ENCODE peak calls at places on chromosomes 6 and 20, in four cellular contexts. F is IMR-90, W is ovary, S is brain microvascular endothelial cell. M is an unnamed sample.

GRCh38 chr6:109076421-109076820 is 18.2 kb downstream of the SESN1 start:
- DNase-seq in F (no peak), W (no peak), S (no peak), M (no peak)

GRCh38 chr6:140979642-140980091 is 1153.1 kb upstream of the GJE1 start:
- DNase-seq in F (peak), W (peak), S (peak), M (no peak)

GRCh38 chr6:15143540-15143939 is 102.3 kb upstream of the JARID2 start:
- DNase-seq in F (no peak), W (no peak), S (no peak), M (no peak)

GRCh38 chr6:40714576-40715500 is 127.7 kb upstream of the LRFN2 start:
- DNase-seq in F (no peak), W (no peak), S (no peak), M (no peak)

GRCh38 chr6:53894086-53894485 is 99.3 kb downstream of the LRRC1 start:
- DNase-seq in F (peak), W (no peak), S (no peak), M (no peak)

GRCh38 chr6:138492871-138493270 is 6.4 kb downstream of the NHSL1 start:
- DNase-seq in F (no peak), W (no peak), S (no peak), M (no peak)

GRCh38 chr20:1165941-1166340 is 18.8 kb downstream of the TMEM74B start:
- DNase-seq in F (no peak), W (no peak), S (no peak), M (no peak)

GRCh38 chr20:15012551-15012950 is 675.1 kb upstream of the FLRT3 start:
- DNase-seq in F (no peak), W (no peak), S (no peak), M (no peak)

GRCh38 chr20:40286991-40287531 is 402.0 kb downstream of the MAFB start:
- DNase-seq in F (no peak), W (no peak), S (no peak), M (peak)

GRCh38 chr20:9280654-9281053 is 211.8 kb downstream of the PLCB4 start:
- DNase-seq in F (peak), W (no peak), S (no peak), M (no peak)

GRCh38 chr6:150267686-150268561 is 100.9 kb upstream of the IYD start:
- DNase-seq in F (peak), W (no peak), S (peak), M (no peak)

GRCh38 chr6:3749390-3749978 is 2.0 kb downstream of the PXDC1 start:
- DNase-seq in F (no peak), W (no peak), S (no peak), M (no peak)

GRCh38 chr20:64080013-64080812 is at the start of gene OPRL1:
- DNase-seq in F (no peak), W (no peak), S (no peak), M (no peak)

GRCh38 chr6:90194371-90194841 is 102.2 kb downstream of the BACH2 start:
- DNase-seq in F (peak), W (no peak), S (peak), M (no peak)

GRCh38 chr6:15517600-15517999 is 145.2 kb downstream of the DTNBP1 start:
- DNase-seq in F (no peak), W (no peak), S (no peak), M (no peak)

GRCh38 chr6:17883665-17884500 is 103.6 kb downstream of the KIF13A start:
- DNase-seq in F (no peak), W (no peak), S (no peak), M (no peak)
- TF ChIP-seq CTCF in F (no peak), W (no peak), S (no peak), M (no peak)

GRCh38 chr6:105359419-105360366 is 43.2 kb downstream of the PREP start:
- DNase-seq in F (peak), W (no peak), S (peak), M (no peak)

GRCh38 chr6:105369145-105369544 is 33.7 kb downstream of the PREP start:
- DNase-seq in F (no peak), W (no peak), S (no peak), M (no peak)

GRCh38 chr6:105364243-105364642 is 38.6 kb downstream of the PREP start:
- DNase-seq in F (no peak), W (no peak), S (no peak), M (no peak)

DNA sequence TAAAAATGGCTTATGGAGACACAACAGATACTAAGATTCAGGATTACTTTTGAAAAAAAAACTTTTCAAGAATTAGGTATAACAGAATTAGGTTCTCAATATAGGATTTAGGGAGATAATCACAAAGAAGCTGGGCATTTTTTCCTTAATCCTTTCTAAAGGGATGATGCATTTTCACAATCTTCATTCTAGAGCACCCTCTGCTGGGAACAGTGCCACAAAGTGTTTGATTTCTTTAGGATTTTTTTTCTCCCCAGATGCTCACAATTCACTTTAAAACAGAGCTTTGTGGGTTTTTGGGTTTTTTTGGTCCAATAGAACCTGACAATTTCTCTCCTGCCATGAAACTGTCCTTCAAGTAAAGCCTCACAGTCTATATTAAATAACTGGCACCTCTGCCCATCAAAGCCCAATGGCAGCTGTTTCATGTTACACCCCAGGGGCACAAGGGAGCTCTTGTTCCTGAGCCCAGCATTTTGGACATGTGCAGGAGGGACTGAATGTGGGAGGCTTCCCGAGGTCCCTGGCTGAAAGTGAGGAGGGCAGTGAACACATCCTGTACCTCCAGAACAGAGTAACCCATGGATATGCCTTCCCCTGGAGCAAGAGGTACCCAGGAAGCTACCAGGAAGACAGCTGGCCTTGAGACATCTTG is 39.7 kb downstream of the PREP start:
- DNase-seq in F (peak), W (no peak), S (peak), M (no peak)
- TF ChIP-seq CTCF in F (peak), W (no peak), S (peak), M (no peak)

GRCh38 chr6:44065443-44066115 is 61.7 kb downstream of the MRPL14 start:
- DNase-seq in F (peak), W (no peak), S (no peak), M (no peak)
- TF ChIP-seq CTCF in F (no peak), W (no peak), S (no peak), M (no peak)

GRCh38 chr6:122789862-122790739 is 1.0 kb downstream of the SMPDL3A start:
- DNase-seq in F (peak), W (no peak), S (peak), M (no peak)
- TF ChIP-seq CTCF in F (no peak), W (no peak), S (peak), M (no peak)

GRCh38 chr6:156440688-156441087 is 336.5 kb upstream of the ARID1B start:
- DNase-seq in F (no peak), W (no peak), S (no peak), M (no peak)
- TF ChIP-seq CTCF in F (no peak), W (no peak), S (no peak), M (no peak)

DNA sequence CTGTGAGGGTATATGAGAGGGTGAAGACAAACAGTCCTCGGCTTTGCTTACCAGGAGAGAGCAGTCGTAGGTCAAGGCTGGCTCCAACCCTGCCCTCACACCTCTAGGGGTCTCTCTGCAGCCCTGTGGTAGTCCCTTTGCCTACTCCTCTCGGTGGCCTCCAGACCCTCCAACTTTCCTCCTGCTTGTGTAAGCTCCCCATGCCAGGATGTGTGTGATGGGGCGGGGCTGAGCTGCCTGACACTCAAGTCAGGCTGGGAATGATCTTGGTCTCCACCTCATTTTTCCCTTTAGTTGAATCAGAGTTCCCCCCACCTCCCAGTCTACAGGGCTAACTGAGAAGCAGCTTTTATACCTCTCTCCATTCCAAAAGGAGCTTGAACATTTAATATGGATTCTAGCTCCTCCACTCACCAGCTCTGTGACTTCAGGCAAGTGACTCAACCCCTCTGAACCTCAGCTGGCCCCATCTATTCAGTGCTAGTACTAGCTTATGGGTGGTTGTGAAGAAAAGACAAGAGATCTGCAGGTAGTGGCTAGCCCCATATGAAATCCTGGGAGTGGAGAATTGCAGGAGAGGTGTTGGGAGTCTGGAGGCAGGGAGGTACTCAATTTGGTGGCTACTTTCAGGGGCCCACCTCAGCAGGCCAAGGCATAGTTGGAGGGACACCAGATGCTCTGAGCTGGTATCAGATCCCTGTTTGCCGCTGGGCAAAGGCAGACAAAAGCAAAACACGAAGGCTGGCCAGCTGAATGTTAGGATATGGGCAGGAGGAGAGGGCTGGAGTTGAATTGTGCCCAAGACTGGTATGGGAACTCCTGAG is 971 bp downstream of the SLC29A1 start:
- DNase-seq in F (peak), W (no peak), S (no peak), M (no peak)
- TF ChIP-seq CTCF in F (no peak), W (no peak), S (no peak), M (no peak)